ENCODE peak calls at places on chromosomes 3 and 15, in four cellular contexts. One of them, this sample, is unnamed.

GRCh38 chr3:12549971-12550760 is 4.9 kb upstream of the MKRN2OS start:
- DNase-seq in cardiac muscle cell: no peak
- DNase-seq in CD8-positive, alpha-beta T cell: no peak
- DNase-seq in heart left ventricle: no peak
- DNase-seq in this sample: no peak

GRCh38 chr3:160403028-160403545 is 3.6 kb downstream of the SMC4 start:
- DNase-seq in heart left ventricle: no peak
- DNase-seq in CD8-positive, alpha-beta T cell: no peak
- DNase-seq in cardiac muscle cell: peak; percentile 43
- DNase-seq in this sample: no peak

GRCh38 chr3:126955004-126955790 is 27.7 kb upstream of the PLXNA1 start:
- DNase-seq in CD8-positive, alpha-beta T cell: no peak
- DNase-seq in heart left ventricle: no peak
- DNase-seq in cardiac muscle cell: no peak
- DNase-seq in this sample: no peak

GRCh38 chr15:55992769-55993110 is 672 bp downstream of the NEDD4 start:
- DNase-seq in cardiac muscle cell: no peak
- DNase-seq in CD8-positive, alpha-beta T cell: no peak
- DNase-seq in heart left ventricle: no peak
- DNase-seq in this sample: no peak

GRCh38 chr3:64223809-64224570 is 1.3 kb downstream of the PRICKLE2 start:
- DNase-seq in cardiac muscle cell: peak; percentile 66
- DNase-seq in heart left ventricle: no peak
- DNase-seq in CD8-positive, alpha-beta T cell: no peak
- DNase-seq in this sample: no peak

GRCh38 chr3:50167069-50167781 is 12.1 kb downstream of the SEMA3F start:
- DNase-seq in cardiac muscle cell: no peak
- DNase-seq in CD8-positive, alpha-beta T cell: no peak
- DNase-seq in heart left ventricle: peak; percentile 58
- DNase-seq in this sample: no peak

GRCh38 chr3:4524423-4524769 is 31.2 kb downstream of the ITPR1 start:
- DNase-seq in cardiac muscle cell: peak; percentile 88
- DNase-seq in CD8-positive, alpha-beta T cell: no peak
- DNase-seq in heart left ventricle: no peak
- DNase-seq in this sample: no peak

GRCh38 chr3:155149494-155149893 is 69.4 kb downstream of the MME start:
- DNase-seq in CD8-positive, alpha-beta T cell: no peak
- DNase-seq in heart left ventricle: no peak
- DNase-seq in cardiac muscle cell: no peak
- DNase-seq in this sample: no peak

GRCh38 chr3:135157045-135157444 is 362.0 kb downstream of the EPHB1 start:
- DNase-seq in cardiac muscle cell: no peak
- DNase-seq in heart left ventricle: no peak
- DNase-seq in CD8-positive, alpha-beta T cell: no peak
- DNase-seq in this sample: no peak

GRCh38 chr15:57555270-57555669 is 36.4 kb upstream of the MYZAP start:
- DNase-seq in heart left ventricle: no peak
- DNase-seq in CD8-positive, alpha-beta T cell: no peak
- DNase-seq in cardiac muscle cell: no peak
- DNase-seq in this sample: no peak

GRCh38 chr3:58340594-58341244 is 8.0 kb downstream of the PXK start:
- DNase-seq in heart left ventricle: no peak
- DNase-seq in cardiac muscle cell: no peak
- DNase-seq in CD8-positive, alpha-beta T cell: no peak
- DNase-seq in this sample: no peak

DNA sequence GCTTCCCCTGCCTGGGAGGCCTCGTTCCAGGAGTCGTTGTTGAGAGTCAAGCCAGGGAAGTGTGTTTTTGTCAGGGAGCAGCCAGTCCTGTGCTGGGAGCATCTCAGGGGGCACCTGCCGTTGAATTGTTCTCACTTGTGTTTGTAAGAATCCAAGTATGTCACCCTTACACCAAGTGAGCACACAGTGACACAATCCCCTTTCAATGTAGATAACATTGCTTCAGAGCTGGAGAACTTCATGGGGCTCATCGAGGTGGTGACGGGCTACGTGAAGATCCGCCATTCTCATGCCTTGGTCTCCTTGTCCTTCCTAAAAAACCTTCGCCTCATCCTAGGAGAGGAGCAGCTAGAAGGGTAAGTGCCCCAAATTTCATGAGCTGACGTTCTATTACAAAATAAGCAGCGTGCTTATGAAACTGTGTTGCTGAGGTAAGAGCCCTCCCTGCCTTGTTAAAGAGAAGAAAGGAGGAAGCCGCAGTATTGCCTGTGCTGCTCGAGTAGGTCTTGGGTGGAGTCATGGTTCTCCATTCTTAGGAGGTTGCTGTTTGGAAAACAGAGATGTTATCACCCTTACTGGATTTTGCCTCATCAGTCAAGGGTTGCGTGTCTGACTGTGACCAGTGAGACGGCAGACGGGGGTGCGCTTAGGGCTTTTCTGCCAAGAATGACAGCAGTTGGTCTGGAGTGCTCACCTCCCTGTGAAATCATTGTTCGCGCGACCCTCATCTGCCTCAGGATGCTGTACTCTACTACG is 108.1 kb downstream of the PGPEP1L start:
- DNase-seq in CD8-positive, alpha-beta T cell: no peak
- DNase-seq in cardiac muscle cell: peak; percentile 49
- DNase-seq in heart left ventricle: no peak
- DNase-seq in this sample: no peak
- H3K4me1 ChIP-seq in CD8-positive, alpha-beta T cell: no peaks in the 10 kb centered on the region
- H3K4me1 ChIP-seq in cardiac muscle cell: peaks cover 9% of the 10 kb centered on the region
- H3K4me1 ChIP-seq in heart left ventricle: no peaks in the 10 kb centered on the region
- H3K4me1 ChIP-seq in this sample: peaks cover 81% of the 10 kb centered on the region

DNA sequence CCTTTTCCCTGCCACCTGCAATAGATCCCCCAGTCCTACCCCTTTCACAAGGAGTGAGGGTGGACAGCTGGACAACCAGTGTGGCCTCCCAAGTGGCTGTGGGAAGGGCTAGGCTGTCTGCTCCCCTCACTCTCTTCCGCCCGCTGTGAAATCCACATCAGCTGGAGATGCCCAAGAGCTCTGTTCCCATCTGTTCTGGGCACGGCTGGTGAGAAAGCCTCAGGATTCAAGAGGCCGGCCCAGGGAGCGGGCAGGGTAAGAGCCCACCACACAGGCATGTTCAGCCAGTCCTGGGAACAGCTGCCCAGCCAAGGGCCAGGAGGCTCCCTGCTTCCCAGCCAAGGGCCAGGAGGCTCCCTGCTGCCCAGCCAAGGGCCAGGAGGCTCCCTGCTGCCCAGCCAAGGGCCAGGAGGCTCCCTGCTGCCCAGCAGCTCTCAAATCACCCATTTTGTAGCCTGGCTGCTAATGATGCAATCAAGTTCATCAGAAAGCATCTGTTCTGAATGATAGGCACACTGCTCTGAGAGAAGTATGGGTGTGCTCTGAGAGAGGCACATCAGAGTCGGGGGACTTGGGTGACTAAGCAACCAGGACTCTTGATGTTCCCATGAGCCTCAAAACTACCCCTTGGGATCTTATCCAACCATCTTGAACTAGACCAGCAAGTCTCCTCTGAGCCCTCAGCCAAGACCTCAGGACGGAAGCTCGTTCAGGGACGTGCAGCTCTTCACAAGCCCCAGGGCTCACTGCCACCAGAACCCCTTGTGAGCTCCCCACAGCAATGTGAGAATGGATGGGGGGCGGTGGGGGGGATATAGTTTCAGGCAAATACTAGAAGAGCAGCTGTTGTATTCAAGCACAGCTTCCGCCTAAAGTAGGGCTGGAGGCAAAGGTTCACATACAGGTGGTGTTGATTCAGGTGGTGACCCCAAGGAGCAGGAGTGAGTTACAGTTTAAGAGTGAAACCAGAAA is 52.4 kb upstream of the HES1 start:
- DNase-seq in cardiac muscle cell: no peak
- DNase-seq in CD8-positive, alpha-beta T cell: no peak
- DNase-seq in heart left ventricle: no peak
- DNase-seq in this sample: no peak
- H3K4me1 ChIP-seq in cardiac muscle cell: peaks cover 32% of the 10 kb centered on the region
- H3K4me1 ChIP-seq in CD8-positive, alpha-beta T cell: no peaks in the 10 kb centered on the region
- H3K4me1 ChIP-seq in heart left ventricle: peaks cover 16% of the 10 kb centered on the region
- H3K4me1 ChIP-seq in this sample: no peaks in the 10 kb centered on the region

GRCh38 chr3:31973837-31974236 is 7.2 kb downstream of the OSBPL10 start:
- DNase-seq in cardiac muscle cell: no peak
- DNase-seq in CD8-positive, alpha-beta T cell: no peak
- DNase-seq in heart left ventricle: no peak
- DNase-seq in this sample: no peak
- H3K4me1 ChIP-seq in cardiac muscle cell: no peaks in the 10 kb centered on the region
- H3K4me1 ChIP-seq in CD8-positive, alpha-beta T cell: no peaks in the 10 kb centered on the region
- H3K4me1 ChIP-seq in heart left ventricle: peaks cover 8% of the 10 kb centered on the region
- H3K4me1 ChIP-seq in this sample: peaks cover 15% of the 10 kb centered on the region

GRCh38 chr3:171326717-171327440 is 133.3 kb downstream of the TNIK start:
- DNase-seq in heart left ventricle: no peak
- DNase-seq in CD8-positive, alpha-beta T cell: no peak
- DNase-seq in cardiac muscle cell: no peak
- DNase-seq in this sample: no peak

GRCh38 chr3:171327441-171328174 is 132.6 kb downstream of the TNIK start:
- DNase-seq in CD8-positive, alpha-beta T cell: no peak
- DNase-seq in cardiac muscle cell: no peak
- DNase-seq in heart left ventricle: no peak
- DNase-seq in this sample: no peak

GRCh38 chr3:171328419-171329082 is 131.7 kb downstream of the TNIK start:
- DNase-seq in heart left ventricle: no peak
- DNase-seq in cardiac muscle cell: peak; percentile 47
- DNase-seq in CD8-positive, alpha-beta T cell: peak; percentile 54
- DNase-seq in this sample: no peak

GRCh38 chr3:171330936-171331335 is 129.3 kb downstream of the TNIK start:
- DNase-seq in cardiac muscle cell: no peak
- DNase-seq in CD8-positive, alpha-beta T cell: no peak
- DNase-seq in heart left ventricle: no peak
- DNase-seq in this sample: no peak

DNA sequence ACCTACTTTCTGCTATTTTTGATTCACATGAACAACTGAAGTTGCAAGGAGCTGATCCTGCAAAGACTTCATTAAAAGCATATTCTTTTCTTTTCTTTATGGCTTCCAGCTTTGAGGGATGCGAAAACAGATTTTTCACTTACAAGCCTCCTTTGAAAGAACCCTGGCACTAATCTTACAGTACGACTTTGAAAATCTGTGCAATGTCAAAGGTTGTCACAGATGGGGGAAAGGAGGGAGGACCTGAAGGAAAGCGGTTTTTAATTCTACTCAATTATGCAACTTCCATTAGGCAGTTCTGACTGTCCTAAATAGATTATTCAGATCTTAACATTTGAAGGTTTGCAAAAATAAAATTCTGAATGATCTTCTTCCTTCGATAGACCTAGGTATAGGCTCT is 130.4 kb downstream of the TNIK start:
- DNase-seq in cardiac muscle cell: no peak
- DNase-seq in heart left ventricle: no peak
- DNase-seq in CD8-positive, alpha-beta T cell: no peak
- DNase-seq in this sample: no peak
- H3K4me1 ChIP-seq in cardiac muscle cell: peaks cover 36% of the 10 kb centered on the region
- H3K4me1 ChIP-seq in heart left ventricle: peaks cover 20% of the 10 kb centered on the region
- H3K4me1 ChIP-seq in CD8-positive, alpha-beta T cell: peaks cover 31% of the 10 kb centered on the region
- H3K4me1 ChIP-seq in this sample: peaks cover 13% of the 10 kb centered on the region

GRCh38 chr3:119347036-119347435 is 52.9 kb downstream of the ARHGAP31 start:
- DNase-seq in cardiac muscle cell: no peak
- DNase-seq in CD8-positive, alpha-beta T cell: no peak
- DNase-seq in heart left ventricle: no peak
- DNase-seq in this sample: no peak
- H3K4me1 ChIP-seq in cardiac muscle cell: peaks cover 41% of the 10 kb centered on the region
- H3K4me1 ChIP-seq in CD8-positive, alpha-beta T cell: peaks cover 5% of the 10 kb centered on the region
- H3K4me1 ChIP-seq in heart left ventricle: peaks cover 28% of the 10 kb centered on the region
- H3K4me1 ChIP-seq in this sample: peaks cover 17% of the 10 kb centered on the region

GRCh38 chr3:169662215-169663070 is 1.1 kb downstream of the MECOM start:
- DNase-seq in CD8-positive, alpha-beta T cell: peak; percentile 18
- DNase-seq in heart left ventricle: peak; percentile 84
- DNase-seq in cardiac muscle cell: peak; percentile 89
- DNase-seq in this sample: no peak
- H3K4me1 ChIP-seq in CD8-positive, alpha-beta T cell: peaks cover 51% of the 10 kb centered on the region
- H3K4me1 ChIP-seq in heart left ventricle: peaks cover 1% of the 10 kb centered on the region
- H3K4me1 ChIP-seq in cardiac muscle cell: peaks cover 6% of the 10 kb centered on the region
- H3K4me1 ChIP-seq in this sample: peaks cover 30% of the 10 kb centered on the region